ENCODE peak calls at places on chromosomes 7 and 10, in six cellular contexts. One of them, this sample, is unnamed. For H3K4me1, the result is how much of the 10 kb centered on the place peaks cover.

GRCh38 chr10:33005322-33006282 is 47.6 kb upstream of the ITGB1 start:
- DNase-seq in A549: peak
- DNase-seq in lower lobe of right lung: peak
- DNase-seq in fibroblast of lung: peak
- DNase-seq in gastrocnemius medialis: peak
- DNase-seq in ovary: peak
- DNase-seq in this sample: peak

GRCh38 chr7:7567898-7568531 is 1.3 kb downstream of the MIOS start:
- DNase-seq in fibroblast of lung: no peak
- DNase-seq in ovary: no peak
- DNase-seq in gastrocnemius medialis: no peak
- DNase-seq in lower lobe of right lung: no peak
- DNase-seq in A549: no peak
- DNase-seq in this sample: no peak

GRCh38 chr7:42624471-42624870 is 287.4 kb downstream of the C7orf25 start:
- DNase-seq in gastrocnemius medialis: no peak
- DNase-seq in fibroblast of lung: peak
- DNase-seq in ovary: no peak
- DNase-seq in A549: no peak
- DNase-seq in lower lobe of right lung: no peak
- DNase-seq in this sample: no peak

GRCh38 chr7:107879400-107880035 is 11.5 kb upstream of the DLD start:
- DNase-seq in ovary: no peak
- DNase-seq in A549: peak
- DNase-seq in lower lobe of right lung: no peak
- DNase-seq in gastrocnemius medialis: no peak
- DNase-seq in fibroblast of lung: peak
- DNase-seq in this sample: peak

GRCh38 chr10:5196613-5197234 is at the start of gene AKR1C4:
- DNase-seq in A549: no peak
- DNase-seq in gastrocnemius medialis: no peak
- DNase-seq in ovary: no peak
- DNase-seq in lower lobe of right lung: no peak
- DNase-seq in fibroblast of lung: no peak
- DNase-seq in this sample: no peak

GRCh38 chr7:27198871-27199801 is 755 bp downstream of the HOXA13 start:
- DNase-seq in A549: peak
- DNase-seq in fibroblast of lung: no peak
- DNase-seq in gastrocnemius medialis: no peak
- DNase-seq in ovary: no peak
- DNase-seq in lower lobe of right lung: no peak
- DNase-seq in this sample: no peak

GRCh38 chr7:34904987-34905386 is 132.3 kb downstream of the DPY19L1 start:
- DNase-seq in lower lobe of right lung: no peak
- DNase-seq in A549: no peak
- DNase-seq in gastrocnemius medialis: no peak
- DNase-seq in ovary: no peak
- DNase-seq in fibroblast of lung: no peak
- DNase-seq in this sample: no peak

GRCh38 chr10:110305767-110306451 is 1.2 kb upstream of the SMNDC1 start:
- DNase-seq in lower lobe of right lung: no peak
- DNase-seq in A549: peak
- DNase-seq in ovary: peak
- DNase-seq in gastrocnemius medialis: peak
- DNase-seq in fibroblast of lung: peak
- DNase-seq in this sample: peak

GRCh38 chr7:13291010-13291409 is 603.6 kb downstream of the ARL4A start:
- DNase-seq in A549: no peak
- DNase-seq in lower lobe of right lung: no peak
- DNase-seq in gastrocnemius medialis: no peak
- DNase-seq in ovary: no peak
- DNase-seq in fibroblast of lung: no peak
- DNase-seq in this sample: no peak

GRCh38 chr7:159127691-159128642 is 16.7 kb downstream of the VIPR2 start:
- DNase-seq in ovary: no peak
- DNase-seq in A549: no peak
- DNase-seq in gastrocnemius medialis: no peak
- DNase-seq in lower lobe of right lung: no peak
- DNase-seq in fibroblast of lung: no peak
- DNase-seq in this sample: no peak

GRCh38 chr10:14205246-14205645 is 125.5 kb downstream of the FRMD4A start:
- DNase-seq in gastrocnemius medialis: no peak
- DNase-seq in lower lobe of right lung: no peak
- DNase-seq in fibroblast of lung: no peak
- DNase-seq in A549: no peak
- DNase-seq in ovary: no peak
- DNase-seq in this sample: no peak

GRCh38 chr7:22375359-22376048 is 18.6 kb upstream of the RAPGEF5 start:
- DNase-seq in gastrocnemius medialis: no peak
- DNase-seq in ovary: no peak
- DNase-seq in lower lobe of right lung: no peak
- DNase-seq in A549: no peak
- DNase-seq in fibroblast of lung: no peak
- DNase-seq in this sample: no peak

GRCh38 chr7:66754541-66754940 is 14.0 kb downstream of the RABGEF1 start:
- DNase-seq in ovary: no peak
- DNase-seq in A549: no peak
- DNase-seq in lower lobe of right lung: no peak
- DNase-seq in gastrocnemius medialis: no peak
- DNase-seq in fibroblast of lung: peak
- DNase-seq in this sample: no peak

GRCh38 chr10:81021428-81022129 is 483.9 kb downstream of the SH2D4B start:
- DNase-seq in A549: no peak
- DNase-seq in ovary: no peak
- DNase-seq in lower lobe of right lung: no peak
- DNase-seq in fibroblast of lung: no peak
- DNase-seq in gastrocnemius medialis: no peak
- DNase-seq in this sample: peak

GRCh38 chr7:94297397-94297838 is 97.3 kb upstream of the COL1A2 start:
- DNase-seq in gastrocnemius medialis: peak
- DNase-seq in lower lobe of right lung: no peak
- DNase-seq in ovary: peak
- DNase-seq in fibroblast of lung: peak
- DNase-seq in A549: no peak
- DNase-seq in this sample: no peak

GRCh38 chr10:84683980-84684740 is 355.8 kb downstream of the CCSER2 start:
- DNase-seq in ovary: no peak
- DNase-seq in A549: no peak
- DNase-seq in gastrocnemius medialis: no peak
- DNase-seq in lower lobe of right lung: no peak
- DNase-seq in fibroblast of lung: no peak
- DNase-seq in this sample: no peak

GRCh38 chr10:71217266-71218045 is 5.1 kb downstream of the UNC5B start:
- DNase-seq in A549: no peak
- DNase-seq in gastrocnemius medialis: peak
- DNase-seq in ovary: peak
- DNase-seq in lower lobe of right lung: no peak
- DNase-seq in fibroblast of lung: no peak
- DNase-seq in this sample: no peak

GRCh38 chr10:61792921-61793320 is 108.6 kb upstream of the ARID5B start:
- DNase-seq in ovary: no peak
- DNase-seq in gastrocnemius medialis: no peak
- DNase-seq in A549: no peak
- DNase-seq in fibroblast of lung: no peak
- DNase-seq in lower lobe of right lung: no peak
- DNase-seq in this sample: no peak

GRCh38 chr7:36305226-36305625 is 84.4 kb upstream of the ANLN start:
- DNase-seq in ovary: no peak
- DNase-seq in fibroblast of lung: no peak
- DNase-seq in lower lobe of right lung: no peak
- DNase-seq in A549: no peak
- DNase-seq in gastrocnemius medialis: no peak
- DNase-seq in this sample: no peak

GRCh38 chr10:63976538-63976937 is 455.3 kb downstream of the REEP3 start:
- DNase-seq in fibroblast of lung: peak
- DNase-seq in gastrocnemius medialis: no peak
- DNase-seq in A549: peak
- DNase-seq in ovary: no peak
- DNase-seq in lower lobe of right lung: peak
- DNase-seq in this sample: peak

GRCh38 chr10:70849582-70850016 is 33.9 kb downstream of the SGPL1 start:
- DNase-seq in A549: no peak
- DNase-seq in ovary: no peak
- DNase-seq in fibroblast of lung: peak
- DNase-seq in lower lobe of right lung: no peak
- DNase-seq in gastrocnemius medialis: no peak
- DNase-seq in this sample: no peak

GRCh38 chr7:69564454-69565417 is 33.5 kb upstream of the AUTS2 start:
- DNase-seq in gastrocnemius medialis: no peak
- DNase-seq in ovary: peak
- DNase-seq in lower lobe of right lung: no peak
- DNase-seq in A549: no peak
- DNase-seq in fibroblast of lung: peak
- DNase-seq in this sample: peak

GRCh38 chr10:16341637-16342036 is 95.2 kb upstream of the PTER start:
- DNase-seq in A549: no peak
- DNase-seq in fibroblast of lung: no peak
- DNase-seq in gastrocnemius medialis: no peak
- DNase-seq in ovary: no peak
- DNase-seq in lower lobe of right lung: no peak
- DNase-seq in this sample: no peak

GRCh38 chr7:711967-712600 is 14.4 kb upstream of the DNAAF5 start:
- DNase-seq in gastrocnemius medialis: no peak
- DNase-seq in A549: no peak
- DNase-seq in fibroblast of lung: no peak
- DNase-seq in ovary: peak
- DNase-seq in lower lobe of right lung: peak
- DNase-seq in this sample: no peak

GRCh38 chr7:24980695-24981543 is 941 bp upstream of the OSBPL3 start:
- DNase-seq in gastrocnemius medialis: no peak
- DNase-seq in A549: peak
- DNase-seq in lower lobe of right lung: peak
- DNase-seq in ovary: peak
- DNase-seq in fibroblast of lung: peak
- DNase-seq in this sample: peak

GRCh38 chr10:63297941-63298340 is 164.8 kb downstream of the NRBF2 start:
- DNase-seq in A549: no peak
- DNase-seq in lower lobe of right lung: no peak
- DNase-seq in ovary: no peak
- DNase-seq in gastrocnemius medialis: no peak
- DNase-seq in fibroblast of lung: no peak
- DNase-seq in this sample: no peak

GRCh38 chr7:98133181-98133580 is 26.5 kb downstream of the LMTK2 start:
- DNase-seq in gastrocnemius medialis: no peak
- DNase-seq in lower lobe of right lung: no peak
- DNase-seq in fibroblast of lung: peak
- DNase-seq in A549: no peak
- DNase-seq in ovary: no peak
- DNase-seq in this sample: peak

GRCh38 chr10:60757422-60757895 is 20.8 kb upstream of the CDK1 start:
- DNase-seq in A549: no peak
- DNase-seq in lower lobe of right lung: no peak
- DNase-seq in fibroblast of lung: no peak
- DNase-seq in gastrocnemius medialis: no peak
- DNase-seq in ovary: no peak
- DNase-seq in this sample: no peak

GRCh38 chr7:139739863-139740597 is 37.8 kb downstream of the HIPK2 start:
- DNase-seq in gastrocnemius medialis: no peak
- DNase-seq in ovary: no peak
- DNase-seq in A549: no peak
- DNase-seq in fibroblast of lung: no peak
- DNase-seq in lower lobe of right lung: no peak
- DNase-seq in this sample: peak
- H3K4me1 ChIP-seq in gastrocnemius medialis: half or more
- H3K4me1 ChIP-seq in ovary: under half
- H3K4me1 ChIP-seq in A549: half or more
- H3K4me1 ChIP-seq in fibroblast of lung: under half
- H3K4me1 ChIP-seq in lower lobe of right lung: half or more
- H3K4me1 ChIP-seq in this sample: under half

DNA sequence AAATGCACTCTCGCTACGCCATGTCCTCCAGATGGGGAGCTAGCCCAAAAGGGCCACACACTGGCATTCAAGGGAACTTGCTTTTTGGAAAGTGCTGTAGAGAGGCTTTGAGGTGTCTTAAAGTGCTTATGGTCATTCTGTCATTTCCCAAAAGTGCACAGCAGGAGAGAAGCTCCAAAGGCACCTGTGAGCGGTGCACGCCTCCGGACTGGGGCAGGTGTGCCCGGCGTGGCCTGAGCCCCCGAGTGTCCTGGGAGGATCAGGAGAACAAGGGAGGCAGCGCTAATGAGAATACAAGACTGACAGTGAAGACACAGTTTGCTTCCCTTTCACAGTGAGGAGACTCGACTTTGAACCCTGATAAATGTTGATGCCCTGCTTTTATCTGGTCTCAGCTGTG is 419.0 kb upstream of the MKI67 start:
- DNase-seq in ovary: no peak
- DNase-seq in fibroblast of lung: no peak
- DNase-seq in A549: no peak
- DNase-seq in lower lobe of right lung: no peak
- DNase-seq in gastrocnemius medialis: no peak
- DNase-seq in this sample: no peak
- H3K4me3 ChIP-seq in ovary: no peak
- H3K4me3 ChIP-seq in fibroblast of lung: no peak
- H3K4me3 ChIP-seq in A549: no peak
- H3K4me3 ChIP-seq in lower lobe of right lung: no peak
- H3K4me3 ChIP-seq in gastrocnemius medialis: no peak
- H3K4me3 ChIP-seq in this sample: no peak

GRCh38 chr10:124109261-124109660 is 15.9 kb upstream of the CHST15 start:
- DNase-seq in A549: no peak
- DNase-seq in lower lobe of right lung: no peak
- DNase-seq in ovary: no peak
- DNase-seq in fibroblast of lung: no peak
- DNase-seq in gastrocnemius medialis: no peak
- DNase-seq in this sample: no peak
- H3K4me1 ChIP-seq in A549: under half
- H3K4me1 ChIP-seq in lower lobe of right lung: under half
- H3K4me1 ChIP-seq in ovary: under half
- H3K4me1 ChIP-seq in fibroblast of lung: under half
- H3K4me1 ChIP-seq in gastrocnemius medialis: under half
- H3K4me1 ChIP-seq in this sample: under half

DNA sequence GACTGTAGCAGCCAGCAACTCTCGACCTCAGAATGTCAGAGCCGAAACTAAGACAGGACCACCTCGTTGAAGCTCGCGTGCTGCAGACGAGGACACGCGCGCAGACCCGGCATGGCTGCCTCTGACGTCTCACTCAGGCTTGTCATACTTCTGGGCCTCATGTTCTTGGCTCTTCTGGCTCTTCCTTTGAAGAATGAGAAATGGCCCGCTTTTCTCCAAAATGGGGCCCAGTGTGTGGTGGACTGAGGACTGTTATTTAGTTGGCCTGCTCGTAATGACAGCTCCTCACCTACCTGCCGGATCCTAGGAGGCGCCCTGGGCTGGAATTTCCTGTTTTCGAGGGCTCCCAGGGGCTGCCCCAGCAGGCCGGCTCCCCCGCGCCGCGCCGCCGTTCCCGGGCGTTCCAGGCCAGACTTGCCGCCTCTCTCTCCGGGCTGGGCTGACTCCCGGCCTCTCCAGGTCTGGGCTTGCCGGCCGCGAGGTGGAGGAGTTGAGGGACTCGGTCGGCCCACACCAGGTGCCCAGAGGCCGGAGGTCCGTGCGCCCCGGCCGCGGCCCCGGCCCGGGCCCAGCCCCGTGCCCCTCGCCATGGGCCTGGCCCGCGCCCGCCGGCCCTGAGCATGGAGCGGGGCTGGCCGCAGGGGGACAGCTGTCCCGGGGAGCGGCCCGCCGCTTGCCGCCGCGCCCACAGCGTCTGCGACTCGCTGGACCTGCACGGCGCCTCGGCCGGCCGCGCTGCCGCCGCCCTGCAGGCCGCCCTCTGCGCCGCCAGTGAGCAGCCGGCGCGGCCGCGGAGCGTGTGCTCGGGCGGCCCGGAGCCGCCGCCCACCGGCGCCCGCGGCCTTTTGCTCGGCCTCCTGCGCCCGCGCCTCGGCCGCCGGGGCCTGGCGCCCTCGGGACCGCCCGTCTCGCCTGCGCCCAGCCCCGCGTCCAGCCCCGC is 28.1 kb downstream of the AGAP3 start:
- DNase-seq in fibroblast of lung: peak
- DNase-seq in ovary: no peak
- DNase-seq in lower lobe of right lung: peak
- DNase-seq in gastrocnemius medialis: no peak
- DNase-seq in A549: no peak
- DNase-seq in this sample: peak
- H3K4me3 ChIP-seq in fibroblast of lung: no peak
- H3K4me3 ChIP-seq in ovary: no peak
- H3K4me3 ChIP-seq in lower lobe of right lung: peak
- H3K4me3 ChIP-seq in gastrocnemius medialis: no peak
- H3K4me3 ChIP-seq in A549: no peak
- H3K4me3 ChIP-seq in this sample: no peak